ENCODE peak calls at places on chromosome 4, in nine cellular contexts. P, Z, X, I, K, D, F, O and R are unnamed samples.

GRCh38 chr4:127622923-127623754 is 9.6 kb upstream of the INTU start:
- DNase-seq in P (no peak), Z (no peak), X (no peak), I (no peak), K (peak), D (peak), F (no peak), O (no peak), R (peak)

GRCh38 chr4:176709417-176709816 is 83.3 kb downstream of the VEGFC start:
- DNase-seq in P (no peak), Z (no peak), X (no peak), I (no peak), K (no peak), D (no peak), F (no peak), O (no peak), R (no peak)

GRCh38 chr4:149031399-149031798 is 589.2 kb upstream of the NR3C2 start:
- DNase-seq in P (no peak), Z (no peak), X (no peak), I (no peak), K (no peak), D (no peak), F (no peak), O (no peak), R (no peak)

GRCh38 chr4:141560056-141560455 is 76.3 kb upstream of the IL15 start:
- DNase-seq in P (no peak), Z (no peak), X (no peak), I (no peak), K (no peak), D (no peak), F (no peak), O (no peak), R (no peak)

GRCh38 chr4:9944431-9945425 is 76.6 kb downstream of the SLC2A9 start:
- DNase-seq in P (no peak), Z (no peak), X (no peak), I (no peak), K (no peak), D (no peak), F (no peak), O (no peak), R (no peak)

GRCh38 chr4:64767547-64767946 is 358.3 kb upstream of the TECRL start:
- DNase-seq in P (no peak), Z (no peak), X (no peak), I (no peak), K (no peak), D (no peak), F (no peak), O (no peak), R (no peak)

GRCh38 chr4:79987401-79987800 is 85.6 kb downstream of the ANTXR2 start:
- DNase-seq in P (no peak), Z (no peak), X (no peak), I (no peak), K (no peak), D (no peak), F (no peak), O (no peak), R (no peak)

GRCh38 chr4:176193126-176193525 is 2.3 kb downstream of the SPATA4 start:
- DNase-seq in P (no peak), Z (no peak), X (no peak), I (no peak), K (no peak), D (no peak), F (no peak), O (no peak), R (no peak)

GRCh38 chr4:9894604-9895361 is 113.3 kb downstream of the DRD5 start:
- DNase-seq in P (no peak), Z (no peak), X (no peak), I (no peak), K (no peak), D (no peak), F (no peak), O (no peak), R (no peak)

GRCh38 chr4:3709061-3709845 is 56.9 kb upstream of the ADRA2C start:
- DNase-seq in P (no peak), Z (peak), X (no peak), I (no peak), K (no peak), D (no peak), F (no peak), O (no peak), R (peak)

GRCh38 chr4:113064244-113064643 is 14.8 kb downstream of the ANK2 start:
- DNase-seq in P (no peak), Z (no peak), X (no peak), I (no peak), K (no peak), D (no peak), F (no peak), O (no peak), R (no peak)

GRCh38 chr4:54929459-54929858 is 195.9 kb downstream of the KDR start:
- DNase-seq in P (no peak), Z (no peak), X (no peak), I (no peak), K (no peak), D (no peak), F (no peak), O (no peak), R (no peak)

GRCh38 chr4:25937801-25938200 is 23.8 kb downstream of the SMIM20 start:
- DNase-seq in P (no peak), Z (no peak), X (no peak), I (no peak), K (no peak), D (no peak), F (no peak), O (no peak), R (no peak)

GRCh38 chr4:105414316-105414715 is 59.5 kb downstream of the PPA2 start:
- DNase-seq in P (no peak), Z (no peak), X (no peak), I (no peak), K (no peak), D (no peak), F (no peak), O (no peak), R (no peak)

GRCh38 chr4:187602339-187603092 is 393.1 kb upstream of the ZFP42 start:
- DNase-seq in P (no peak), Z (no peak), X (no peak), I (no peak), K (no peak), D (no peak), F (no peak), O (no peak), R (no peak)

GRCh38 chr4:121191351-121191750 is 27.2 kb upstream of the TNIP3 start:
- DNase-seq in P (no peak), Z (no peak), X (no peak), I (no peak), K (no peak), D (no peak), F (no peak), O (no peak), R (no peak)
- H3K4me3 ChIP-seq in P (no peak), Z (no peak), X (no peak), I (no peak), K (no peak), D (no peak), F (no peak), O (no peak), R (no peak)

DNA sequence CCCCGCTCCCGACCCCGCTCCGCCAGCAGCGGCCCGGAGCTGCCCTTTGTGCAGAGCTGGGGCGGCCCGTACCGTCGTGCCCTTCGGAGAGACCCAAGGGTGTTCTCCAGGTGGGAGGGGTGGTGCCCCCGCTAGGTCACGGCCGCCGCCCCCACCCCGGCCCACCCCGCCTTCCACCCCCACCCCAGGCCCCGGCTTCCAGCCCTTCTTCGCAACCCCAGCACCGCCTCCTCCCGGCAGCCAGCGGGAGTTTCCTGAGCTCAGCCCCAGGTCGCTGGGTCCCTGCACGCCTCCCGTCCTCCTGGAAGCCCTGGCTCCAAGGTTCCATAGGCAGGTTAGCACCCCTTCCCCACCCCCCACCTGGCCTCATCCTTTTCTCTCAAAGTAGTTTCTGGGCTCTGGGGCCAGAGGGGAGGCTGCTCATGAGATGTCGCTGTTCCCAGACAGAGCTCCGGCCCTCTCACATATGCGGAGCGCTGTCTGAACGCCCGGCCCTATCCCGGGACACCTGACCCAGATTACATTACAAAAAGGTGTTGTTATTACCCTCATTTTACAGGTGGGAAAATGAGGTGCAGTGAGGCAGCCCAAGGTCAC is 25.2 kb upstream of the FGFR3 start:
- DNase-seq in P (no peak), Z (no peak), X (peak), I (peak), K (peak), D (peak), F (no peak), O (peak), R (no peak)
- TF ChIP-seq EP300 in P (no peak), Z (no peak), X (no peak), I (no peak), K (no peak), D (no peak), F (no peak), O (no peak), R (no peak)

GRCh38 chr4:1289232-1290164 is at the start of gene MAEA:
- DNase-seq in P (peak), Z (peak), X (peak), I (peak), K (peak), D (peak), F (peak), O (peak), R (peak)
- TF ChIP-seq POLR2A in P (peak), Z (no peak), X (peak), I (no peak), K (peak), D (peak), F (peak), O (no peak), R (peak)

GRCh38 chr4:39048291-39048690 is 13.7 kb upstream of the KLHL5 start:
- DNase-seq in P (no peak), Z (no peak), X (no peak), I (no peak), K (no peak), D (no peak), F (no peak), O (no peak), R (no peak)
- H3K4me3 ChIP-seq in P (no peak), Z (no peak), X (no peak), I (no peak), K (no peak), D (no peak), F (no peak), O (no peak), R (no peak)

GRCh38 chr4:134200811-134201215 is 776 bp downstream of the PABPC4L start:
- DNase-seq in P (no peak), Z (peak), X (peak), I (no peak), K (no peak), D (no peak), F (peak), O (no peak), R (peak)

GRCh38 chr4:134202136-134202535 is 547 bp upstream of the PABPC4L start:
- DNase-seq in P (no peak), Z (no peak), X (no peak), I (no peak), K (no peak), D (no peak), F (no peak), O (no peak), R (no peak)

GRCh38 chr4:134202557-134202956 is 968 bp upstream of the PABPC4L start:
- DNase-seq in P (no peak), Z (no peak), X (no peak), I (no peak), K (no peak), D (no peak), F (no peak), O (no peak), R (peak)

DNA sequence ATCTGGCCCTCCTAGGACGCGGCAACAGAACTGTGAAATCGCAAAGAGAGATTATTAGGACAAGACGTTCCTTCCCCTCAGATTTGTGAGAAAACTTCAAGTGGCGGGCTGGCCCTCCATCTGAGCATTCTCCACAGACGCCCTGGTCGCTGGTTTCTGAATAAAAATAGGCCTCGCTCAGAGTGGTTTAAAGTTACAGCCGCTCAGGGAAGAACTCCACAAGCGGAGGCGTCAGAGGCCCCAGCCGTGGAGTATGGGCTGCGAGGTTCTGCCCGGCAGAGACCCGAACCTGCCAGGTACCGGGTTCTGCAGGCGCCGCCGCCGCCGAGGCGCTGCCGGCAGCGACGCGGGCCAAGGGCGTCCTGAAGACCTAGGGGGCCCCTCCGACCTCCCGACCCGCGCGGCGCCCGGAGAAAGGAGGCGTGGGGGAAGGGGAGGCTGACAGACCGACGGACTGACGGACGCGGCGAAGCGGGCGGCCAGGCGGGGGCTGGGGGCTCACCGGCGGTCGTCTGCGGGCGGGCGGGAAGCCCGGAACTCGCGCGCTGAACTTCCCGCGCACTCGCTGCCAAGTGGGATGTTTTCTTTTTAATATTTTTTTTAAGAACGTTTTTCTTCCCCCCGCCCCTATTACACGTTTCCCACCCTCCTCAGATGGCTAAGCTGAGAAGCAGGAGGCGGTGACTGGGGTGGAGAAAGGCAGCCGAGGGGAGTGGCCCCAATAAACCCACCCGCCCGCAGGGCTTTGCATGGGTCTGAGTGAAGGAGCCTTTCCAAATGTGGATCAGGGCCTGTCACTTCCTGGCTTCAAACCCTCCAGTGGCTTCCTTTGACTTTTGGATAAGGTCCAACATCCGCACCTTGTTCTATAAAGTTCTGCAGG is at the start of gene PABPC4L:
- DNase-seq in P (peak), Z (peak), X (peak), I (no peak), K (no peak), D (peak), F (peak), O (peak), R (peak)
- TF ChIP-seq EP300 in P (no peak), Z (no peak), X (no peak), I (no peak), K (no peak), D (no peak), F (no peak), O (no peak), R (no peak)

GRCh38 chr4:107719927-107720722 is at the start of gene PAPSS1:
- DNase-seq in P (peak), Z (peak), X (peak), I (peak), K (peak), D (peak), F (peak), O (peak), R (peak)
- TF ChIP-seq POLR2A in P (peak), Z (no peak), X (peak), I (no peak), K (peak), D (peak), F (peak), O (no peak), R (peak)

GRCh38 chr4:27861802-27862201 is 1001.2 kb downstream of the STIM2 start:
- DNase-seq in P (no peak), Z (no peak), X (no peak), I (no peak), K (no peak), D (no peak), F (no peak), O (no peak), R (no peak)

GRCh38 chr4:27861381-27861787 is 1000.7 kb downstream of the STIM2 start:
- DNase-seq in P (no peak), Z (no peak), X (no peak), I (peak), K (no peak), D (peak), F (no peak), O (peak), R (no peak)
- H3K4me3 ChIP-seq in P (no peak), Z (no peak), X (no peak), I (no peak), K (no peak), D (no peak), F (no peak), O (no peak), R (no peak)

DNA sequence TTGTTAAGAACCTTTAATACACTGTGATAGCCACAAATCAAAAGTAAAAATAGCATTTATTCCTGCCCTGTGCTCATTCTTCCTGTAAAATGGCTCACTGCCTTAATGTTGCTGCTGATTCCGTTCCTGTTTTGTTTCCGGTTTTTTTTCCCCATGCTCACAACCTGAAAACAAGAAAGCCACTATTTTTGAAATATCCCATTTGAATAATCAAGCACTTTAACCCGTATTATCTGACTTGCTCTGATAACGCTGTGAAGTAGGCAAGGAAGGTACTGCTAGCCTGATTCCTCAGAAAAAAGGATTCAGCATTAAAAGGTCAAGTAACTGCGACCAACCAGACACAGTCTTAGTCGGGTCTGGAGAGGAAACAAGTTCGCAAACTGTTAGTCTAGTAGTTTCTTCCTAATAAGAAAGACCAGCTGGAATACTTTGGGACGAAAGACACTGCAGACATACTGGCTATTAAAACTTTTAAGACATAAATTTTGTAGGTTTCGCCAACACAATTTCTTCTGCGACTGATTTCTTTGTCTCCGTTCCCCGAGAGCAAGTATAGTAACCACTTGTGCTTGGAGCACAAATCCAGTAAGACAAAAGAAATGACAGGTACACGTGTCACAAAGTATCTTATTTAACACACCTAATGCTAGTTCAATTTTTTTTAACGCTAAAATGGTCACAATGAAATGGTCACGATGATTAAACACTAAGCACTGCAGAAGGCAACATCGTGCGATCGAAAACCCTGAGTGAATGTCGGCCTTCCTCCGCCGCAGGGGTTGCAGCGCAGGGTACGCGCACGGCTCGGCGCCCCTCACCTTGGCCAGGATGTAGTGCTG is 799 bp downstream of the COX18 start:
- DNase-seq in P (no peak), Z (no peak), X (peak), I (no peak), K (peak), D (peak), F (no peak), O (no peak), R (no peak)
- TF ChIP-seq EP300 in P (no peak), Z (no peak), X (no peak), I (no peak), K (no peak), D (no peak), F (no peak), O (no peak), R (no peak)

GRCh38 chr4:152937535-152938236 is 1.6 kb downstream of the FHDC1 start:
- DNase-seq in P (no peak), Z (no peak), X (peak), I (peak), K (peak), D (peak), F (no peak), O (no peak), R (peak)

GRCh38 chr4:152936446-152937279 is 540 bp downstream of the FHDC1 start:
- DNase-seq in P (no peak), Z (no peak), X (peak), I (peak), K (peak), D (peak), F (no peak), O (no peak), R (no peak)

GRCh38 chr4:152935138-152935537 is 985 bp upstream of the FHDC1 start:
- DNase-seq in P (no peak), Z (no peak), X (peak), I (peak), K (peak), D (peak), F (no peak), O (peak), R (no peak)

GRCh38 chr4:152937280-152937534 is 1.1 kb downstream of the FHDC1 start:
- DNase-seq in P (no peak), Z (no peak), X (no peak), I (no peak), K (no peak), D (no peak), F (no peak), O (no peak), R (no peak)

GRCh38 chr4:152935661-152936445 is at the start of gene FHDC1:
- DNase-seq in P (no peak), Z (peak), X (peak), I (peak), K (peak), D (peak), F (no peak), O (peak), R (no peak)
- TF ChIP-seq POLR2A in P (no peak), Z (no peak), X (no peak), I (no peak), K (peak), D (no peak), F (no peak), O (no peak), R (no peak)

GRCh38 chr4:81785338-81785737 is 313.6 kb upstream of the RASGEF1B start:
- DNase-seq in P (no peak), Z (no peak), X (no peak), I (no peak), K (no peak), D (no peak), F (no peak), O (no peak), R (no peak)
- H3K4me3 ChIP-seq in P (no peak), Z (no peak), X (no peak), I (no peak), K (no peak), D (no peak), F (no peak), O (no peak), R (no peak)